ENCODE peak calls at places on chromosomes 7 and 10, in nine cellular contexts. H is upper lobe of left lung, I is sigmoid colon, M is ovary, B is H1, Z is stomach, G is suprapubic skin, W is SK-N-SH, U is transverse colon. L is an unnamed sample.

GRCh38 chr10:3468919-3469638 is 296.5 kb upstream of the PITRM1 start:
- DNase-seq in H (no peak), I (peak; percentile 77), M (peak; percentile 52), B (no peak), Z (no peak), G (peak; percentile 83), W (no peak), U (peak; percentile 23), L (peak; percentile 64)

GRCh38 chr7:6416516-6417145 is 31.1 kb downstream of the DAGLB start:
- DNase-seq in H (peak; percentile 75), I (no peak), M (no peak), B (peak; percentile 76), Z (no peak), G (no peak), W (peak; percentile 63), U (no peak), L (no peak)

GRCh38 chr10:104267721-104268690 is 978 bp upstream of the GSTO2 start:
- DNase-seq in H (peak; percentile 62), I (no peak), M (no peak), B (no peak), Z (no peak), G (no peak), W (no peak), U (no peak), L (no peak)

GRCh38 chr7:27784399-27785053 is 44.6 kb downstream of the TAX1BP1 start:
- DNase-seq in H (no peak), I (no peak), M (no peak), B (no peak), Z (no peak), G (no peak), W (peak; percentile 40), U (no peak), L (peak; percentile 14)

GRCh38 chr7:28942158-28942557 is 16.0 kb downstream of the TRIL start:
- DNase-seq in H (no peak), I (no peak), M (no peak), B (no peak), Z (no peak), G (no peak), W (no peak), U (no peak), L (no peak)

GRCh38 chr10:107834706-107835105 is 670.2 kb upstream of the SORCS1 start:
- DNase-seq in H (no peak), I (no peak), M (no peak), B (no peak), Z (no peak), G (no peak), W (no peak), U (no peak), L (no peak)

GRCh38 chr10:103204353-103205255 is 11.5 kb upstream of the NT5C2 start:
- DNase-seq in H (no peak), I (no peak), M (no peak), B (peak; percentile 80), Z (no peak), G (no peak), W (no peak), U (no peak), L (no peak)

GRCh38 chr7:85851571-85852193 is 664.8 kb upstream of the SEMA3D start:
- DNase-seq in H (no peak), I (no peak), M (no peak), B (no peak), Z (no peak), G (no peak), W (peak; percentile 31), U (no peak), L (no peak)

GRCh38 chr7:118366363-118366762 is 141.9 kb downstream of the ANKRD7 start:
- DNase-seq in H (no peak), I (no peak), M (no peak), B (no peak), Z (no peak), G (no peak), W (no peak), U (no peak), L (no peak)

GRCh38 chr7:130937016-130937415 is 203.0 kb upstream of the KLF14 start:
- DNase-seq in H (no peak), I (no peak), M (no peak), B (no peak), Z (no peak), G (no peak), W (no peak), U (no peak), L (no peak)

GRCh38 chr7:141444956-141445355 is 106.3 kb upstream of the AGK start:
- DNase-seq in H (no peak), I (no peak), M (no peak), B (no peak), Z (no peak), G (no peak), W (no peak), U (no peak), L (no peak)

GRCh38 chr7:3165681-3166580 is 122.3 kb upstream of the CARD11 start:
- DNase-seq in H (no peak), I (no peak), M (no peak), B (no peak), Z (no peak), G (no peak), W (no peak), U (no peak), L (no peak)

GRCh38 chr7:67105382-67105781 is 108.7 kb downstream of the TYW1 start:
- DNase-seq in H (no peak), I (no peak), M (no peak), B (no peak), Z (no peak), G (no peak), W (no peak), U (no peak), L (no peak)

GRCh38 chr7:36238138-36238537 is 85.1 kb downstream of the EEPD1 start:
- DNase-seq in H (no peak), I (no peak), M (no peak), B (no peak), Z (no peak), G (no peak), W (no peak), U (no peak), L (no peak)

GRCh38 chr10:124098575-124098974 is 5.2 kb upstream of the CHST15 start:
- DNase-seq in H (no peak), I (no peak), M (no peak), B (no peak), Z (no peak), G (no peak), W (no peak), U (no peak), L (no peak)

GRCh38 chr7:2231992-2232765 is 566 bp downstream of the MAD1L1 start:
- DNase-seq in H (peak; percentile 89), I (no peak), M (no peak), B (peak; percentile 63), Z (no peak), G (no peak), W (peak; percentile 93), U (no peak), L (no peak)

GRCh38 chr7:134514663-134515062 is 12.7 kb upstream of the AKR1B10 start:
- DNase-seq in H (no peak), I (no peak), M (no peak), B (no peak), Z (no peak), G (no peak), W (peak; percentile 68), U (peak; percentile 12), L (no peak)

GRCh38 chr10:76202777-76203176 is 771.4 kb downstream of the LRMDA start:
- DNase-seq in H (no peak), I (no peak), M (no peak), B (no peak), Z (no peak), G (no peak), W (no peak), U (no peak), L (no peak)

GRCh38 chr10:127738512-127739424 is 1.8 kb downstream of the FOXI2 start:
- DNase-seq in H (peak; percentile 77), I (no peak), M (no peak), B (peak; percentile 58), Z (no peak), G (no peak), W (peak; percentile 37), U (no peak), L (no peak)

GRCh38 chr7:149741629-149742028 is 31.8 kb downstream of the ZNF467 start:
- DNase-seq in H (no peak), I (no peak), M (no peak), B (peak; percentile 43), Z (no peak), G (no peak), W (peak; percentile 67), U (no peak), L (no peak)

GRCh38 chr10:118251791-118252190 is 90.3 kb downstream of the FAM204A start:
- DNase-seq in H (no peak), I (no peak), M (no peak), B (no peak), Z (no peak), G (no peak), W (no peak), U (no peak), L (no peak)

GRCh38 chr7:33981686-33982424 is 76.5 kb downstream of the BMPER start:
- DNase-seq in H (no peak), I (no peak), M (no peak), B (no peak), Z (no peak), G (no peak), W (no peak), U (no peak), L (no peak)

GRCh38 chr7:128837521-128837921 is 7.3 kb downstream of the FLNC start:
- DNase-seq in H (peak; percentile 74), I (no peak), M (peak; percentile 19), B (no peak), Z (no peak), G (no peak), W (no peak), U (no peak), L (no peak)
- TF ChIP-seq EP300 in H (no peak), I (no peak), M (no peak), B (no peak), Z (no peak), G (no peak), W (no peak), U (no peak), L (no peak)

DNA sequence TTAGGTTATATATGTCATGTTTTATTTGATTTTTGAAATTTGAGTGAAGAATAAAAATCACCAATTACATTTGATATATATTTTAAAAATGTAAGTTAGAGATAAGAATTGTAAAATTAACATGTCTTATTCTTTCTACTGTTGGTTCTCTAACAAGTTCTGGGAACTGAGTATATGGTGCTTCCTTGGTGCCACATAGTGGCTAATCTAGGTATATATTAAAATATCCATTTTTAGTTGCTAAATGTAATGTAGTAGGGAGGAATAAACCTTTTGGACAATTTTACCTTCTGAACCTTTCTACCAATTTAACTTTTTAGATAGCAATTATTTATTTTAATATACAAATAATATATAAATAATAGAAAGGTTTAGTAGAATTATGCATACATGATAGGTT is 17.5 kb downstream of the CFAP69 start:
- DNase-seq in H (no peak), I (no peak), M (no peak), B (no peak), Z (no peak), G (no peak), W (peak; percentile 45), U (no peak), L (no peak)
- TF ChIP-seq CTCF in H (no peak), I (peak; percentile 54), M (peak; percentile 55), B (no peak), Z (no peak), G (peak; percentile 33), W (peak; percentile 78), U (peak; percentile 53), L (peak; percentile 26)

GRCh38 chr10:112807013-112807412 is 143.0 kb upstream of the TCF7L2 start:
- DNase-seq in H (no peak), I (no peak), M (no peak), B (peak; percentile 23), Z (no peak), G (no peak), W (peak; percentile 65), U (no peak), L (no peak)
- TF ChIP-seq EP300 in H (no peak), I (no peak), M (no peak), B (no peak), Z (no peak), G (no peak), W (no peak), U (no peak), L (no peak)

GRCh38 chr7:604884-605531 is 85.4 kb upstream of the PDGFA start:
- DNase-seq in H (peak; percentile 72), I (no peak), M (no peak), B (no peak), Z (no peak), G (no peak), W (no peak), U (no peak), L (no peak)
- TF ChIP-seq CTCF in H (no peak), I (no peak), M (no peak), B (no peak), Z (no peak), G (no peak), W (no peak), U (no peak), L (no peak)

L was measured in tibial nerve.